ENCODE peak calls at places on chromosomes 7 and 10, in six cellular contexts. Z is mesenchymal stem cell, L is immature natural killer cell, K is small intestine, Q is BJ, A is suprapubic skin. J is an unnamed sample.
A peak's percentile ranks its signal among the peaks of the same experiment; 100 is the strongest.

GRCh38 chr10:45023426-45023825 is 22.7 kb downstream of the ZNF22 start:
- DNase-seq in L (no peak), A (no peak), Q (no peak), Z (no peak), K (no peak), J (peak; percentile 15)

GRCh38 chr7:81659697-81660395 is 110.0 kb downstream of the HGF start:
- DNase-seq in A (no peak), L (no peak), Q (no peak), Z (no peak), K (no peak), J (peak; percentile 54)

GRCh38 chr7:22357311-22358175 is 589 bp upstream of the RAPGEF5 start:
- DNase-seq in A (no peak), Z (peak; percentile 19), Q (no peak), L (no peak), K (peak; percentile 80), J (peak; percentile 4)

GRCh38 chr10:44934416-44935200 is 23.5 kb downstream of the TMEM72 start:
- DNase-seq in Q (no peak), K (no peak), A (no peak), Z (peak; percentile 57), L (no peak), J (no peak)

GRCh38 chr10:100776671-100777070 is 31.3 kb downstream of the PAX2 start:
- DNase-seq in K (no peak), Q (no peak), Z (no peak), L (no peak), A (no peak), J (no peak)

GRCh38 chr10:27741173-27742091 is 4.2 kb downstream of the MKX start:
- DNase-seq in Q (no peak), K (no peak), Z (no peak), L (no peak), A (no peak), J (no peak)

GRCh38 chr10:46268076-46268881 is 18.5 kb upstream of the ANTXRL start:
- DNase-seq in L (no peak), Z (no peak), A (peak; percentile 70), K (peak; percentile 41), Q (no peak), J (no peak)

GRCh38 chr10:127964644-127965043 is 57.7 kb downstream of the PTPRE start:
- DNase-seq in K (no peak), L (no peak), Q (no peak), Z (no peak), A (no peak), J (no peak)

GRCh38 chr10:126397640-126398382 is 9.5 kb upstream of the ADAM12 start:
- DNase-seq in Q (peak; percentile 88), Z (peak; percentile 92), K (no peak), A (no peak), L (no peak), J (peak; percentile 97)

GRCh38 chr10:26432938-26433337 is 5.2 kb upstream of the APBB1IP start:
- DNase-seq in A (no peak), L (no peak), K (no peak), Z (no peak), Q (no peak), J (no peak)

GRCh38 chr7:68133045-68133444 is 1136.4 kb downstream of the TYW1 start:
- DNase-seq in Q (no peak), A (no peak), L (no peak), Z (no peak), K (no peak), J (no peak)

GRCh38 chr7:149369497-149369896 is 91.4 kb downstream of the ZNF777 start:
- DNase-seq in A (no peak), L (no peak), Z (no peak), K (no peak), Q (no peak), J (no peak)

GRCh38 chr7:1512781-1513656 is 8.8 kb upstream of the INTS1 start:
- DNase-seq in Z (peak; percentile 79), A (no peak), Q (no peak), K (no peak), L (no peak), J (no peak)

J was measured in amniotic epithelial cell.